ENCODE peak calls at places on chromosomes 2 and 18, in six cellular contexts. V, A, F, K, R and P are unnamed samples.

GRCh38 chr2:197079832-197080555 is 153.5 kb upstream of the PGAP1 start:
- DNase-seq in V (peak; percentile 58), A (no peak), F (no peak), K (no peak), R (no peak), P (no peak)

GRCh38 chr2:239148495-239149200 is 252.2 kb downstream of the HDAC4 start:
- DNase-seq in V (no peak), A (no peak), F (no peak), K (no peak), R (peak; percentile 8), P (peak; percentile 61)

GRCh38 chr2:156331572-156332451 is 709 bp downstream of the NR4A2 start:
- DNase-seq in V (peak; percentile 77), A (peak; percentile 24), F (no peak), K (peak; percentile 73), R (peak; percentile 80), P (peak; percentile 87)

GRCh38 chr2:40213616-40214015 is 238.3 kb downstream of the SLC8A1 start:
- DNase-seq in V (no peak), A (no peak), F (no peak), K (no peak), R (no peak), P (no peak)

GRCh38 chr2:38076710-38077430 is 919 bp upstream of the CYP1B1 start:
- DNase-seq in V (peak; percentile 90), A (peak; percentile 74), F (no peak), K (peak; percentile 62), R (peak; percentile 84), P (peak; percentile 96)

GRCh38 chr18:36265035-36265434 is 32.5 kb upstream of the FHOD3 start:
- DNase-seq in V (no peak), A (peak; percentile 43), F (no peak), K (no peak), R (peak; percentile 36), P (no peak)

GRCh38 chr18:26565514-26565913 is 17.2 kb upstream of the KCTD1 start:
- DNase-seq in V (no peak), A (no peak), F (no peak), K (no peak), R (no peak), P (no peak)

GRCh38 chr2:30747206-30747605 is 60.0 kb downstream of the CAPN13 start:
- DNase-seq in V (no peak), A (no peak), F (no peak), K (no peak), R (no peak), P (peak; percentile 8)

GRCh38 chr18:11108956-11109355 is 40.4 kb downstream of the PIEZO2 start:
- DNase-seq in V (no peak), A (no peak), F (no peak), K (no peak), R (no peak), P (no peak)

GRCh38 chr2:71100195-71100964 is 29.6 kb downstream of the MCEE start:
- DNase-seq in V (peak; percentile 70), A (peak; percentile 59), F (peak; percentile 52), K (peak; percentile 71), R (peak; percentile 76), P (no peak)

GRCh38 chr2:122988395-122989221 is 1036.5 kb upstream of the CNTNAP5 start:
- DNase-seq in V (no peak), A (no peak), F (no peak), K (no peak), R (no peak), P (peak; percentile 62)

GRCh38 chr2:230924092-230924469 is 961 bp downstream of the GPR55 start:
- DNase-seq in V (no peak), A (no peak), F (no peak), K (no peak), R (no peak), P (no peak)

GRCh38 chr2:16507655-16508054 is 158.0 kb downstream of the CYRIA start:
- DNase-seq in V (no peak), A (no peak), F (no peak), K (no peak), R (no peak), P (no peak)

GRCh38 chr2:96539215-96539920 is 2.8 kb downstream of the ARID5A start:
- DNase-seq in V (no peak), A (no peak), F (no peak), K (no peak), R (no peak), P (peak; percentile 58)

GRCh38 chr2:216426938-216427337 is 14.7 kb downstream of the SMARCAL1 start:
- DNase-seq in V (peak; percentile 64), A (no peak), F (no peak), K (no peak), R (no peak), P (no peak)

GRCh38 chr2:239726631-239727181 is 298.4 kb downstream of the NDUFA10 start:
- DNase-seq in V (no peak), A (no peak), F (no peak), K (no peak), R (no peak), P (no peak)

DNA sequence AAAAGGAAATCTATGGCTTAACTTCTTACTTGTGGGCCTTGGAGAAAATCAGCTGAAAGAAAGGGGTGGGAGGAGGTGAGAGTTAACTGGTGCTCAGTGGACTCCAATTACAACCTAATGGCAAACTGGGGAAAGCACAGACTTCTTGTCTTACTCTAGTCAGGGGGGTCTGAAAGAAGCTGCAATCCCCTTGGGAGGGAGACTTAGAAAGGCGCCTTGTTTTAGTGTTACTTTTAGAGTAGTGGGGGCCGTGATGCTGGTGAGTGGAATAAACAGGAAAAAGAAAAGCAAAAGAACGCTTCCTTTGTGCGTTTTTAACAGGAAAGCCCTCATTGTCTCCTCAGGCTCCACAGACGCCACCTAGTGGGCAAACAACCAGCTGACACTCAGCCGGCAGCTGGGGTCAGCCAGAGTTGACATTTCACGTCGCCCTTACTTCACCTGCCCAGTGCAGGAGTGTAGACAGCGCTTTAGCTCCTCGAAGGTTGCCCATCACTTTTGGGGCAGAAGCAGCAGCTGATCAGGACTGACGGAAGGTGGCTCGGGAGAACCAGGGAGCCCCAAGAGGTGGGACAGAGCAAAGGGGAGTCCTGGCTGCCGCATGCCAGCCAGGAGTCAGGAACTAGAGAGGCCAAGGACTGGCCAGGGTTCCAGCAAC is 55.9 kb upstream of the GORASP2 start:
- DNase-seq in V (peak; percentile 59), A (peak; percentile 85), F (peak; percentile 77), K (peak; percentile 79), R (peak; percentile 79), P (peak; percentile 81)
- H3K27ac ChIP-seq in V (no peak overlapping the region), A (no peak overlapping the region), F (no peak overlapping the region), K (no peak overlapping the region), R (no peak overlapping the region), P (no peak overlapping the region)

GRCh38 chr2:165467921-165468320 is 1.6 kb upstream of the CSRNP3 start:
- DNase-seq in V (no peak), A (no peak), F (no peak), K (no peak), R (no peak), P (no peak)
- H3K4me1 ChIP-seq in V (no peaks in the 10 kb centered on the region), A (peaks cover 23% of the 10 kb centered on the region), F (no peaks in the 10 kb centered on the region), K (no peaks in the 10 kb centered on the region), R (peaks cover 12% of the 10 kb centered on the region), P (no peaks in the 10 kb centered on the region)

DNA sequence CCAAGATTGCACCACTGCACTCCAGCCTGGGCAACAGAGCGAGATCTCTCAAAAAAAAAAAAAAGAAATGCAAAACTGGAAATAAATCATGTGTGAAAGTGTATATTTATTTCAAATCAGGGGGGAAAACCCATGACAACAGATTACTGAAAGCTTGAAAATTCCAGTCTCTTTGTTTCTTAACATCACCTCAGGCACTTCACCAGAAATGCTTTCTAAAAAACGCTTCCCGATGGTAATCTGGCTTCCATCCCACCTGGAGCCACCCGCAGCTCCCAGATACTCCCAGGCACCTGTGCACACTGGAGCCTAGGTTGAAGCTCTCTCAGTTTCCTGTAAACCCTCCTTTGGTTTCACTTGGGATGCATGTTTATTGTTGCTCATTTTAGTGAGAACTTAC is 7.2 kb upstream of the ITGB6 start:
- DNase-seq in V (no peak), A (no peak), F (no peak), K (no peak), R (no peak), P (no peak)
- H3K27ac ChIP-seq in V (peak overlapping the region; percentile 42), A (no peak overlapping the region), F (no peak overlapping the region), K (no peak overlapping the region), R (no peak overlapping the region), P (peak overlapping the region; percentile 81)

DNA sequence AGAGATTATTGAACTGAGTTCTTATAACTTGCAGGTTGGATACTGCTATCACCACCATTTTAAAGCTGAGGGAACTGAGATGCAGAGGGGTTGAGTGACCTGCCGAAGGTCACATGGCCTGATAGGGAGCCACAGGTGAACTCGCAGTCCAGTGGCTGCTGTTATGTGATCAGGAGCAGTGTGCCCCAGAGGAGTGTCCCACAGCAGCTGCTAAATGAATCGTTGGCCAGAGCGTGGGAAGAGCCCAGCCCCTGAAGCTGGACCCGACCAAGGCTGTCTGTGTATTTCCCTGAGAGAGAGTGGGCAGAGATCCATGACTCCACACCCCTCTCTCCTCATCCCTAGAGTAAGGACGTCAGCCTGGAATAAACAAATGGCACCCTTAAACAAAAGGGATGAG is 26.7 kb upstream of the PRLH start:
- DNase-seq in V (peak; percentile 11), A (no peak), F (no peak), K (no peak), R (no peak), P (no peak)
- H3K4me1 ChIP-seq in V (peaks cover 4% of the 10 kb centered on the region), A (no peaks in the 10 kb centered on the region), F (no peaks in the 10 kb centered on the region), K (no peaks in the 10 kb centered on the region), R (no peaks in the 10 kb centered on the region), P (no peaks in the 10 kb centered on the region)

DNA sequence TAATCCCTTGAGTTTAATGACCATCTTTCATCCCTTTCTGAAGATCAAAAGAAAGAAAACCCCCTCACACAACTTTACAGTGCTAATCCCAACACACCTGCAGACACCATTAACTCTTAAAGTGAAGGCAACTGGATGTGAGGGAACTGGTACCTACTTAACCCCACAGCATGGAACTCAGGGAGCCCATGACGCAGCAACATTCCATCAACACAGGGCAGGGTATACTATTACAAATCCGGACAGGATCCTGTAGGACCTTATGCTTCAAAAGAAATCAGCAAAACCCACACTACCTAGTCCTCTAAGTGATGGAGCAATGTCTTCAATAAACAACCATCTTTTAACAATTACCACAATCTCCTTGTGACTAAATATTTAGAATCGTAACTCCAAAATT is 78.6 kb downstream of the FARSB start:
- DNase-seq in V (no peak), A (no peak), F (no peak), K (no peak), R (no peak), P (no peak)
- H3K27ac ChIP-seq in V (no peak overlapping the region), A (no peak overlapping the region), F (no peak overlapping the region), K (no peak overlapping the region), R (no peak overlapping the region), P (no peak overlapping the region)

DNA sequence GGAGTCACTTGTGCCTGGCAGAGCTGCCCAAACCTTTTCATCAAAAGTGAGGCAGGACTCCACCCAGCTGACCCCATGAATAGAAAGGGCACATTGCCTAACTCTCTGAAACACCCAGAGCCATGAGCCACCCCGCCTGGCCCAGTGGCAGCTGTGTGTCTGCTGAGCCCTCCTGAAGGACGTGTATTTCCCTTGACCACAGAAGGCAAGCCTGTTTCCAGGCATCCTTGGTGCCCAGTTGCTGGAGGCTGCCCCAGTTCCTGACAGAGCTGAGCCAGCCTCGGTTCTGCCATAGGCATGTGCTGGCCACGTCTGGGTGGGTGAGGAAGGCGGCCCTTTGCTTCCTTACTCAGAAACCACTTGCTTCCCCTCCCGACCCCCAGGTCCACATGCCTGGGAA is 124.7 kb upstream of the GLI2 start:
- DNase-seq in V (no peak), A (no peak), F (no peak), K (no peak), R (no peak), P (peak; percentile 27)
- H3K4me1 ChIP-seq in V (peaks cover 18% of the 10 kb centered on the region), A (no peaks in the 10 kb centered on the region), F (no peaks in the 10 kb centered on the region), K (no peaks in the 10 kb centered on the region), R (no peaks in the 10 kb centered on the region), P (no peaks in the 10 kb centered on the region)

GRCh38 chr2:17657759-17658158 is 95.9 kb downstream of the SMC6 start:
- DNase-seq in V (no peak), A (no peak), F (no peak), K (no peak), R (no peak), P (no peak)
- H3K27ac ChIP-seq in V (no peak overlapping the region), A (no peak overlapping the region), F (no peak overlapping the region), K (no peak overlapping the region), R (no peak overlapping the region), P (no peak overlapping the region)